ENCODE peak calls at places on chromosomes 1 and 21, in ten cellular contexts. N is immature natural killer cell, V is fibroblast of lung, R is HT-29, Y is EL, T is Right ventricle myocardium superior, J is ecto neural progenitor cell, F is iPS DF 6.9, Z is NCI-H524, S is sciatic nerve. L is an unnamed sample.

GRCh38 chr1:210418863-210419641 is 90.3 kb downstream of the HHAT start:
- DNase-seq in N (no peak), V (no peak), R (no peak), Y (no peak), T (no peak), J (no peak), F (no peak), Z (no peak), S (no peak), L (no peak)

GRCh38 chr1:26694185-26694572 is 1.6 kb upstream of the ARID1A start:
- DNase-seq in N (no peak), V (no peak), R (peak; percentile 32), Y (no peak), T (no peak), J (peak; percentile 58), F (no peak), Z (no peak), S (no peak), L (no peak)

GRCh38 chr1:178189814-178190213 is 95.9 kb downstream of the RASAL2 start:
- DNase-seq in N (no peak), V (no peak), R (peak; percentile 37), Y (peak; percentile 44), T (no peak), J (peak; percentile 52), F (peak; percentile 52), Z (peak; percentile 4), S (no peak), L (no peak)

GRCh38 chr1:107623431-107623830 is 341.5 kb downstream of the VAV3 start:
- DNase-seq in N (no peak), V (no peak), R (no peak), Y (no peak), T (no peak), J (no peak), F (no peak), Z (no peak), S (no peak), L (no peak)

GRCh38 chr1:32920833-32921232 is 19.6 kb upstream of the TMEM54 start:
- DNase-seq in N (no peak), V (no peak), R (no peak), Y (peak; percentile 26), T (peak; percentile 83), J (no peak), F (no peak), Z (no peak), S (no peak), L (peak; percentile 98)

GRCh38 chr1:247669225-247669624 is 10.3 kb downstream of the OR13G1 start:
- DNase-seq in N (no peak), V (no peak), R (no peak), Y (no peak), T (no peak), J (no peak), F (no peak), Z (no peak), S (no peak), L (no peak)

GRCh38 chr1:23790696-23791433 is at the start of gene LYPLA2:
- DNase-seq in N (peak; percentile 83), V (peak; percentile 88), R (peak; percentile 91), Y (peak; percentile 93), T (peak; percentile 97), J (peak; percentile 92), F (no peak), Z (peak; percentile 70), S (peak; percentile 97), L (peak; percentile 95)

GRCh38 chr1:149883598-149884247 is 15.6 kb upstream of the BOLA1 start:
- DNase-seq in N (no peak), V (no peak), R (no peak), Y (no peak), T (no peak), J (no peak), F (no peak), Z (no peak), S (no peak), L (no peak)

GRCh38 chr1:116754203-116754977 is at the start of gene CD2:
- DNase-seq in N (peak; percentile 26), V (no peak), R (no peak), Y (no peak), T (no peak), J (no peak), F (no peak), Z (no peak), S (no peak), L (no peak)

GRCh38 chr1:211013346-211014240 is 120.4 kb downstream of the KCNH1 start:
- DNase-seq in N (no peak), V (no peak), R (no peak), Y (peak; percentile 56), T (no peak), J (no peak), F (no peak), Z (no peak), S (no peak), L (no peak)

GRCh38 chr1:55893155-55893554 is 678.0 kb upstream of the USP24 start:
- DNase-seq in N (no peak), V (peak; percentile 68), R (peak; percentile 63), Y (peak; percentile 55), T (no peak), J (no peak), F (peak; percentile 13), Z (no peak), S (no peak), L (no peak)

GRCh38 chr1:101112051-101112770 is 86.6 kb upstream of the DPH5 start:
- DNase-seq in N (peak; percentile 88), V (no peak), R (no peak), Y (no peak), T (peak; percentile 69), J (no peak), F (no peak), Z (no peak), S (no peak), L (peak; percentile 36)

GRCh38 chr1:106022312-106022902 is 1034.1 kb upstream of the PRMT6 start:
- DNase-seq in N (no peak), V (peak; percentile 1), R (peak; percentile 23), Y (no peak), T (no peak), J (no peak), F (no peak), Z (no peak), S (no peak), L (no peak)

GRCh38 chr1:207500306-207500705 is 4.3 kb downstream of the CR1 start:
- DNase-seq in N (no peak), V (no peak), R (no peak), Y (no peak), T (no peak), J (no peak), F (no peak), Z (no peak), S (no peak), L (no peak)

GRCh38 chr1:26408604-26409003 is 2.0 kb upstream of the LIN28A start:
- DNase-seq in N (peak; percentile 75), V (peak; percentile 62), R (peak; percentile 67), Y (peak; percentile 73), T (peak; percentile 78), J (peak; percentile 93), F (peak; percentile 54), Z (no peak), S (peak; percentile 84), L (peak; percentile 70)

GRCh38 chr1:115136106-115136505 is 46.8 kb upstream of the TSPAN2 start:
- DNase-seq in N (no peak), V (peak; percentile 51), R (no peak), Y (peak; percentile 68), T (no peak), J (no peak), F (no peak), Z (no peak), S (no peak), L (no peak)

GRCh38 chr1:185193756-185194155 is 36.8 kb downstream of the SWT1 start:
- DNase-seq in N (no peak), V (no peak), R (no peak), Y (no peak), T (no peak), J (no peak), F (no peak), Z (no peak), S (no peak), L (no peak)

GRCh38 chr1:21587602-21587953 is 78.4 kb downstream of the ALPL start:
- DNase-seq in N (no peak), V (no peak), R (no peak), Y (no peak), T (no peak), J (no peak), F (no peak), Z (peak; percentile 21), S (no peak), L (no peak)

GRCh38 chr1:116741781-116742565 is 12.3 kb upstream of the CD2 start:
- DNase-seq in N (no peak), V (no peak), R (no peak), Y (no peak), T (no peak), J (no peak), F (no peak), Z (no peak), S (no peak), L (no peak)

GRCh38 chr1:161019767-161020572 is 982 bp downstream of the F11R start:
- DNase-seq in N (no peak), V (no peak), R (peak; percentile 57), Y (no peak), T (no peak), J (no peak), F (no peak), Z (no peak), S (no peak), L (no peak)

GRCh38 chr1:59016390-59016789 is 232.5 kb upstream of the JUN start:
- DNase-seq in N (no peak), V (no peak), R (no peak), Y (no peak), T (no peak), J (no peak), F (no peak), Z (no peak), S (no peak), L (no peak)

GRCh38 chr1:89047734-89048133 is 17.3 kb downstream of the GBP1 start:
- DNase-seq in N (no peak), V (peak; percentile 93), R (no peak), Y (no peak), T (no peak), J (no peak), F (no peak), Z (no peak), S (no peak), L (no peak)

GRCh38 chr1:6041432-6042062 is 4.1 kb upstream of the KCNAB2 start:
- DNase-seq in N (no peak), V (no peak), R (peak; percentile 30), Y (peak; percentile 18), T (no peak), J (peak; percentile 78), F (no peak), Z (no peak), S (no peak), L (no peak)

GRCh38 chr1:51877434-51878306 is 857 bp downstream of the NRDC start:
- DNase-seq in N (peak; percentile 9), V (peak; percentile 55), R (peak; percentile 56), Y (peak; percentile 36), T (no peak), J (no peak), F (no peak), Z (peak; percentile 36), S (no peak), L (no peak)

GRCh38 chr21:45836694-45837670 is 144.6 kb upstream of the COL6A1 start:
- DNase-seq in N (no peak), V (no peak), R (no peak), Y (no peak), T (no peak), J (no peak), F (no peak), Z (no peak), S (no peak), L (no peak)

GRCh38 chr1:44807364-44808062 is 362 bp upstream of the DYNLT4 start:
- DNase-seq in N (peak; percentile 50), V (peak; percentile 100), R (peak; percentile 99), Y (peak; percentile 100), T (peak; percentile 98), J (peak; percentile 89), F (no peak), Z (no peak), S (peak; percentile 98), L (peak; percentile 96)

GRCh38 chr1:228343211-228343661 is 63.4 kb downstream of the TRIM11 start:
- DNase-seq in N (no peak), V (no peak), R (no peak), Y (no peak), T (peak; percentile 26), J (no peak), F (no peak), Z (no peak), S (peak; percentile 31), L (no peak)

GRCh38 chr1:156419863-156420208 is 50.8 kb downstream of the RHBG start:
- DNase-seq in N (peak; percentile 45), V (no peak), R (no peak), Y (no peak), T (no peak), J (peak; percentile 70), F (no peak), Z (no peak), S (no peak), L (no peak)

L was measured in right lobe of liver.